ENCODE peak calls at places on chromosomes 3 and 15, in four cellular contexts. O is K562, N is GM12878, D is HepG2. W is an unnamed sample.

GRCh38 chr15:77013786-77014136 is 18.8 kb downstream of the PSTPIP1 start:
- DNase-seq in O (no peak), N (no peak), D (no peak), W (no peak)

GRCh38 chr15:29040367-29040745 is 154.6 kb downstream of the APBA2 start:
- DNase-seq in O (no peak), N (no peak), D (no peak), W (no peak)

GRCh38 chr3:120192159-120192558 is 92.9 kb downstream of the GPR156 start:
- DNase-seq in O (no peak), N (no peak), D (no peak), W (no peak)

GRCh38 chr3:64080839-64081630 is 57.7 kb upstream of the PSMD6 start:
- DNase-seq in O (no peak), N (no peak), D (no peak), W (no peak)

GRCh38 chr3:32009957-32010356 is 28.4 kb downstream of the ZNF860 start:
- DNase-seq in O (no peak), N (no peak), D (no peak), W (no peak)

GRCh38 chr3:21752749-21753347 is 1.8 kb upstream of the ZNF385D start:
- DNase-seq in O (peak), N (no peak), D (peak), W (no peak)

GRCh38 chr3:13612829-13613228 is 63.9 kb downstream of the FBLN2 start:
- DNase-seq in O (no peak), N (no peak), D (peak), W (no peak)

GRCh38 chr15:93997071-93997658 is 234.2 kb upstream of the MCTP2 start:
- DNase-seq in O (peak), N (no peak), D (peak), W (no peak)

GRCh38 chr15:33551860-33552259 is 241.1 kb downstream of the RYR3 start:
- DNase-seq in O (no peak), N (no peak), D (no peak), W (no peak)

GRCh38 chr3:87175662-87176230 is 51.4 kb upstream of the CHMP2B start:
- DNase-seq in O (no peak), N (no peak), D (no peak), W (no peak)

GRCh38 chr3:171813897-171814460 is 3.7 kb upstream of the PLD1 start:
- DNase-seq in O (peak), N (peak), D (no peak), W (no peak)

GRCh38 chr3:170637321-170637720 is 51.4 kb upstream of the SLC7A14 start:
- DNase-seq in O (no peak), N (no peak), D (no peak), W (no peak)

GRCh38 chr15:93716615-93717221 is 514.6 kb upstream of the MCTP2 start:
- DNase-seq in O (no peak), N (no peak), D (no peak), W (no peak)

GRCh38 chr3:101825904-101826445 is 23.3 kb upstream of the NFKBIZ start:
- DNase-seq in O (no peak), N (no peak), D (no peak), W (no peak)
- TF ChIP-seq CREM in O (no peak), N (no peak), D (no peak), W (no peak)

GRCh38 chr15:48614051-48614450 is 31.5 kb downstream of the FBN1 start:
- DNase-seq in O (no peak), N (no peak), D (no peak), W (no peak)
- TF ChIP-seq ESRRA in O (no peak), N (no peak), D (no peak), W (no peak)

DNA sequence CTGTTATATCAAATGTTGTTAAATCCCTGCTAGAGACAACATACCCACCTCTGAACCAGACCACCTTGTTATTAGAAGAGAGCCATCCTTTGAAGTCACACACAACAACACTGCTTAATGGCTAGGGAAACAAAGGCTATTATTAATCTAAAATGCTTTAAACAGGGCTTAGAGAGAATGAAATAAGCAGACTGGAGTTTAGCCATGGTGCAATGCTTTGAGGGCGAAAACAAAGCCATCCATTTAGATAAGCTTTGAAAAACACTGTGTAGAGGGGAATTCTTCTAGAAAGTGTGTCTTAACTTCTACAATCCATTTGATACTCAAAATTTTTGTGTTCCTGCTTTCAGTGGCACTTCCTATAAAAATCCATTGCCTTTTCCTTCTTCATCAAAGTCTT is 148.6 kb downstream of the IL5RA start:
- DNase-seq in O (no peak), N (no peak), D (no peak), W (no peak)
- TF ChIP-seq CREB1 in O (no peak), N (no peak), D (no peak), W (no peak)

DNA sequence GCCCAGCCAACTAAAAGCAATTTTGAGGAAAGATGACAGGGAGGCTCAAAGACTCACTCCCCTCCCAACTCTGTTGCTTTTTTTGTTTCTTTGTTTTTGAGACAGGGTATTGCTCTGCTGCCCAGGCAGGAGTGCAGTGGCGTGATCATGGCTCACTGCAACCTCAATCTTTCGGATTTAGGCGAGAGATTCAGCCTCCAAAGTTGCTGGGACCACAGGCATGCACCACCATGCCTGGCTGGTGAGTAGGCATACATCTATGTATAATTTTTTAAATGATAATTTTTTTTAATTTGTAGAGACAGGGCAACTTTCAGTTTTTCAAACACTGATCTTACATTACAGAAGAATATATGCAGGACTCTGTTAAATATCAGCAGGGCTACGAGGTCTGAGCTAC is 15.8 kb upstream of the THUMPD3 start:
- DNase-seq in O (no peak), N (no peak), D (no peak), W (no peak)
- TF ChIP-seq CREM in O (no peak), N (no peak), D (no peak), W (no peak)

GRCh38 chr3:100893590-100893989 is 99.6 kb downstream of the ABI3BP start:
- DNase-seq in O (no peak), N (no peak), D (peak), W (peak)
- TF ChIP-seq ESRRA in O (no peak), N (no peak), D (no peak), W (no peak)

DNA sequence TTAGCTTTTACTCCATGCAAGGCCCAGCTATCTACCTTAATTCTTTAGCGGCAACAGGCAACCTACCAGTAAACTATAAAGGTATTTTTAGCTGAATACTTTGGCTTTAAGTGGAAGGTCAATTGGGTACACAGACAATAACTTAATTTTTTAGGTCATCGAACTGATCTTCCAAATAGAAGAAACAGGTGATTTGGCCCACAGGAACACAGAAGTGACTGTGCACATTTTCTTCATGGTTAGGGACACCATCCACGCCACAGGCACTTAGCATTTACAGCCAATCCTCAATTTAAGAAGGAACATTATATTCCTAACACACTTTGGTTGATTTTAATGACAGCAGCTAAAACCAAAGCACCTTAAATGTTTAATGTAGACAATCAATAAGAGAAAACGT is 1.9 kb downstream of the ARPP19 start:
- DNase-seq in O (no peak), N (no peak), D (no peak), W (no peak)
- TF ChIP-seq CREB1 in O (no peak), N (no peak), D (no peak), W (no peak)

GRCh38 chr3:154510780-154511179 is 80.8 kb upstream of the GPR149 start:
- DNase-seq in O (no peak), N (no peak), D (no peak), W (no peak)
- TF ChIP-seq CREM in O (no peak), N (no peak), D (no peak), W (no peak)

DNA sequence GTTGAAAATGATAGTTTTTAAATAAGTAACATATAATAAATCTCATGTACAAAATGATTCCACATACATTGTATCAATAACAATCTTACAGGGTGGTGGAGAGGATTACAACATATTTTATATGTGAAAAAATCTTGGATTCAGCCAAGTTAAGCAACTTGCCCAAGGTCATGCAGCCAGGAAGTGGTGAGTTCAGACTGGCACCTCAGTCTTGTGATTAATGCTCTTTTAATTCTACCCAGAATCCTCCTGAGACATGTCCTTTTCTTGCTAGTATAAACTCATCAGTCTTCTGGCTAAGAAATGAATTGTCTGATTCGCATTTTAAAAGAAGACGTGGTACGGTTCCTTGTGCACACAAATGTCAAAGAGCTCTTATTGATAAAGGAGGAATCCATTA is 4.5 kb upstream of the MYRIP start:
- DNase-seq in O (no peak), N (no peak), D (no peak), W (no peak)
- TF ChIP-seq ESRRA in O (no peak), N (no peak), D (no peak), W (no peak)

W was measured in WTC11.